ENCODE peak calls at places on chromosomes 3 and 15, in five cellular contexts. A, U, Y, K and G are unnamed samples.
A peak's percentile ranks its signal among the peaks of the same experiment; 100 is the strongest.

GRCh38 chr3:109707642-109708041 is 370.3 kb upstream of the DPPA4 start:
- DNase-seq in A (no peak), Y (no peak), K (no peak), U (no peak), G (no peak)

GRCh38 chr3:140910860-140911259 is 30.8 kb upstream of the SLC25A36 start:
- DNase-seq in Y (no peak), K (no peak), A (peak; percentile 66), U (no peak), G (no peak)

GRCh38 chr3:129686941-129687340 is 80.5 kb upstream of the PLXND1 start:
- DNase-seq in A (no peak), Y (no peak), K (no peak), U (no peak), G (no peak)

GRCh38 chr15:88769161-88769971 is 33.9 kb upstream of the ACAN start:
- DNase-seq in U (no peak), K (peak; percentile 64), A (peak; percentile 69), Y (no peak), G (no peak)

GRCh38 chr3:37938011-37938410 is 52.6 kb upstream of the VILL start:
- DNase-seq in U (no peak), K (no peak), Y (no peak), A (no peak), G (no peak)

GRCh38 chr15:70866982-70867644 is 13.2 kb upstream of the LARP6 start:
- DNase-seq in U (no peak), K (no peak), A (no peak), Y (no peak), G (no peak)

GRCh38 chr15:67927501-67928156 is 87.8 kb upstream of the RNU6-1 start:
- DNase-seq in U (no peak), Y (no peak), A (no peak), K (no peak), G (no peak)

GRCh38 chr3:143078883-143079282 is 40.7 kb upstream of the CHST2 start:
- DNase-seq in Y (no peak), U (no peak), K (no peak), A (no peak), G (no peak)

GRCh38 chr15:58331562-58331902 is 100.3 kb upstream of the LIPC start:
- DNase-seq in Y (no peak), K (no peak), U (no peak), A (no peak), G (no peak)

GRCh38 chr15:89806565-89807550 is 7.8 kb downstream of the ANPEP start:
- DNase-seq in Y (no peak), A (no peak), U (peak; percentile 58), K (peak; percentile 59), G (no peak)

GRCh38 chr3:195197764-195198423 is 73.1 kb downstream of the XXYLT1 start:
- DNase-seq in Y (no peak), A (no peak), U (no peak), K (no peak), G (no peak)

GRCh38 chr3:143478124-143478693 is 358.6 kb downstream of the CHST2 start:
- DNase-seq in Y (no peak), K (no peak), U (no peak), A (no peak), G (no peak)

GRCh38 chr3:115085197-115085865 is 61.8 kb downstream of the ZBTB20 start:
- DNase-seq in K (no peak), U (no peak), A (no peak), Y (no peak), G (no peak)

GRCh38 chr3:142857056-142857455 is 31.8 kb downstream of the PCOLCE2 start:
- DNase-seq in U (no peak), A (no peak), K (no peak), Y (no peak), G (no peak)

GRCh38 chr3:163508212-163508611 is 1570.1 kb downstream of the SI start:
- DNase-seq in A (no peak), Y (no peak), K (no peak), U (no peak), G (no peak)

GRCh38 chr15:78921517-78921916 is 23.3 kb downstream of the CTSH start:
- DNase-seq in K (no peak), A (no peak), Y (no peak), U (no peak), G (no peak)

GRCh38 chr15:78923480-78924360 is 21.1 kb downstream of the CTSH start:
- DNase-seq in U (peak; percentile 22), A (no peak), Y (no peak), K (no peak), G (no peak)

GRCh38 chr15:78925076-78925624 is 19.7 kb downstream of the CTSH start:
- DNase-seq in Y (no peak), A (no peak), K (no peak), U (peak; percentile 56), G (no peak)

GRCh38 chr15:78922527-78922926 is 22.3 kb downstream of the CTSH start:
- DNase-seq in K (no peak), U (no peak), Y (no peak), A (peak; percentile 37), G (no peak)

GRCh38 chr15:78921940-78922339 is 22.9 kb downstream of the CTSH start:
- DNase-seq in Y (no peak), K (peak; percentile 60), A (no peak), U (no peak), G (no peak)
- TF ChIP-seq POLR2AphosphoS5 in Y (no peak), K (no peak), A (no peak), U (no peak), G (no peak)

GRCh38 chr3:99625237-99625622 is 13.2 kb upstream of the COL8A1 start:
- DNase-seq in A (no peak), Y (no peak), K (no peak), U (no peak), G (no peak)

GRCh38 chr3:99624536-99625236 is 13.7 kb upstream of the COL8A1 start:
- DNase-seq in A (no peak), U (no peak), Y (no peak), K (no peak), G (no peak)

GRCh38 chr3:99626415-99626788 is 12.0 kb upstream of the COL8A1 start:
- DNase-seq in A (no peak), K (no peak), U (no peak), Y (no peak), G (no peak)

GRCh38 chr3:99627062-99627826 is 11.2 kb upstream of the COL8A1 start:
- DNase-seq in Y (no peak), K (no peak), A (no peak), U (no peak), G (no peak)

GRCh38 chr3:99625643-99626414 is 12.6 kb upstream of the COL8A1 start:
- DNase-seq in Y (no peak), U (no peak), A (no peak), K (no peak), G (no peak)
- TF ChIP-seq POLR2A in Y (no peak), U (no peak), A (no peak), K (no peak), G (no peak)

DNA sequence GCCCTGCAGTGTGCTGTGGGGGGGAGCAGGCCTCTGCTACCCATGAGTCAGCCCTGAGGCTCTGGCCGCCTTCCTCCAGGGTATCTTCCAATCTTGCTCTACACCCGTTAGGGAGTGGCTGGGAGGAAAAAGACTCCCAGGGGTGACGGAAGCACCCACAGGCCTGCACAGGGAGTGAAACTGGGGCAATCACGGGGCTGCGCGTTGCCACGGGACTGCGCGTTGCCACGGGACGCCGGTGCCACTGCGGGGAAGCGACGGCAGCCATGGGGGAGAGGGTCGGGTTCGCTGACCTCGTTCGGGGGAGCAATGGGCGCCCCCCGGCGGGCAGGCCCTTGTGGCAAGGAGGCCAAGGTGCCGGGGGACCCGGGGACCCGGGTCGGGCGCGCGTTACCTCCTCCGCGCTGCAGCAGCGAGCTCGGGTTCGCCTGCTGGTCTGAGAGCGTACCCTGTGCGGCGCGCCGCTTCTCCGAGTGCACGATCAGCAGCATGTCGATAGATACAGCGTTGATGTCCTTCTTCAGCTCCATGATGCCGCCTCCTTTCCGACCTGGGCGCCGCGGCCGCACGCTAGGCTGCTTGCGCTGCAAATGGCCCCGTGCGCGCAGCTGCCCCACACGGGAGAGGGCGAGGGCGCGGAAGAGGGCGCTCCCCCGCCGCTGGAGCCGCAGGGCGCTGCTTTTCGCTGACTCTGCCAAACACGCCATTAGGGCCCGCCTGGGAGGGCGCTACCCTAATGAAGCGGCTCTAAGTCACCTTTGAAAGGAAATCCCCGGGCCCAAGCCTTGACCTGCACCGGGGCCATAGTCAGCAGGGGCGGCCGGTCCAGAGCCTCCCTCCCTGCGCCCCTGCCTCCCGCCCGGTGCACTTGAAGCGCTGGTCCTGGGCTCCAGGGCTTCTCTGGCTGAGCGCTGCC is at the start of gene KY:
- DNase-seq in K (peak; percentile 89), A (peak; percentile 80), U (no peak), Y (no peak), G (peak; percentile 32)
- TF ChIP-seq POLR2AphosphoS5 in K (no peak), A (peak; percentile 72), U (no peak), Y (no peak), G (no peak)

DNA sequence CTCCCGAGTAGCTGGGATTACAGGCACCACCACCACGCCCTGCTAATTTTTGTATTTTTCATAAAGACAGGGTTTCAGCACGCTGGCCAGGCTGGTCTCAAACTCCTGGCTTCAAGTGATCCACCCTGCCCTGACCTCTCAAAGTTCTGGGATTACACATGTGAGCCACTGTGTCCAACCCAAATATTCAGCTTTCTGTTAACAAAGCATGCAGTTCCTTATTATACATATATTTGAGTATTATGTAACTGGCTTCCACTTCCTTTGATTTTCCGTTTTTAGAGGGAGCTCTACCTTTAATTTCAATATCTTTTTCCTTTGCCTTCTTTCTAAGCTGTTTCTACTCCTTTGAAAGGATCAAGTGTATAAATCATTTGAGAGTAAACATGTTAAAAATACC is 26.2 kb downstream of the TSC22D2 start:
- DNase-seq in U (no peak), A (no peak), K (no peak), Y (no peak), G (no peak)
- TF ChIP-seq POLR2A in U (no peak), A (no peak), K (no peak), Y (no peak), G (no peak)